ENCODE peak calls at places on chromosomes 13 and 19, in seven cellular contexts. Y is cardiac muscle cell; S is breast epithelium; V is thoracic aorta; C is CD8-positive, alpha-beta memory T cell; F is CD4-positive, alpha-beta T cell; D is DND-41. Q is an unnamed sample.

GRCh38 chr19:10565028-10565566 is 713 bp downstream of the KRI1 start:
- DNase-seq in Y (peak), S (peak), V (no peak), C (peak), F (no peak), D (peak), Q (no peak)

GRCh38 chr13:36999054-36999927 is at the start of gene ALG5:
- DNase-seq in Y (peak), S (peak), V (peak), C (peak), F (peak), D (peak), Q (peak)

GRCh38 chr19:46784262-46785053 is 3.9 kb downstream of the SLC1A5 start:
- DNase-seq in Y (peak), S (peak), V (no peak), C (peak), F (no peak), D (peak), Q (no peak)

GRCh38 chr19:12875086-12875485 is 6.2 kb downstream of the DNASE2 start:
- DNase-seq in Y (no peak), S (no peak), V (no peak), C (no peak), F (no peak), D (no peak), Q (no peak)

GRCh38 chr19:726993-727956 is 18.5 kb downstream of the PALM start:
- DNase-seq in Y (no peak), S (no peak), V (no peak), C (no peak), F (no peak), D (no peak), Q (no peak)

GRCh38 chr19:38514812-38515633 is 81.5 kb downstream of the RYR1 start:
- DNase-seq in Y (peak), S (peak), V (no peak), C (peak), F (peak), D (peak), Q (no peak)

GRCh38 chr13:48542581-48543341 is 9.9 kb upstream of the RCBTB2 start:
- DNase-seq in Y (peak), S (peak), V (no peak), C (no peak), F (no peak), D (peak), Q (peak)

GRCh38 chr19:50435221-50435620 is 2.5 kb downstream of the MYBPC2 start:
- DNase-seq in Y (no peak), S (no peak), V (no peak), C (no peak), F (no peak), D (no peak), Q (no peak)

GRCh38 chr19:43928820-43929219 is 6.3 kb downstream of the ZNF45 start:
- DNase-seq in Y (no peak), S (no peak), V (no peak), C (no peak), F (no peak), D (no peak), Q (no peak)

GRCh38 chr13:45367358-45367757 is 26.4 kb upstream of the TPT1 start:
- DNase-seq in Y (no peak), S (peak), V (peak), C (peak), F (peak), D (peak), Q (no peak)

GRCh38 chr13:39566216-39566869 is 36.6 kb downstream of the LHFPL6 start:
- DNase-seq in Y (no peak), S (no peak), V (no peak), C (no peak), F (no peak), D (no peak), Q (no peak)

GRCh38 chr13:44974056-44974798 is 15.0 kb downstream of the NUFIP1 start:
- DNase-seq in Y (no peak), S (no peak), V (peak), C (no peak), F (no peak), D (no peak), Q (no peak)

GRCh38 chr19:41792513-41793413 is 3.6 kb upstream of the CEACAM3 start:
- DNase-seq in Y (peak), S (peak), V (no peak), C (peak), F (peak), D (peak), Q (no peak)

GRCh38 chr19:10086904-10087256 is 763 bp downstream of the SHFL start:
- DNase-seq in Y (no peak), S (no peak), V (no peak), C (no peak), F (no peak), D (no peak), Q (no peak)

GRCh38 chr19:1115646-1116420 is 12.0 kb downstream of the GPX4 start:
- DNase-seq in Y (no peak), S (no peak), V (no peak), C (no peak), F (no peak), D (no peak), Q (no peak)

GRCh38 chr19:33622505-33622808 is 704 bp downstream of the CHST8 start:
- DNase-seq in Y (peak), S (no peak), V (no peak), C (no peak), F (no peak), D (no peak), Q (no peak)

GRCh38 chr13:91946498-91947070 is 548.2 kb downstream of the GPC5 start:
- DNase-seq in Y (peak), S (no peak), V (no peak), C (no peak), F (no peak), D (no peak), Q (no peak)

GRCh38 chr19:5045956-5046338 is 77.0 kb downstream of the KDM4B start:
- DNase-seq in Y (no peak), S (no peak), V (no peak), C (no peak), F (no peak), D (no peak), Q (no peak)

GRCh38 chr13:46556380-46556779 is 3.4 kb downstream of the LRCH1 start:
- DNase-seq in Y (no peak), S (no peak), V (no peak), C (no peak), F (no peak), D (no peak), Q (no peak)

GRCh38 chr13:96460571-96460970 is 370.7 kb downstream of the HS6ST3 start:
- DNase-seq in Y (peak), S (no peak), V (no peak), C (no peak), F (no peak), D (no peak), Q (no peak)

GRCh38 chr13:97726664-97727235 is 226.7 kb upstream of the IPO5 start:
- DNase-seq in Y (no peak), S (no peak), V (no peak), C (no peak), F (no peak), D (no peak), Q (no peak)

GRCh38 chr19:4575267-4575793 is 15.8 kb upstream of the SEMA6B start:
- DNase-seq in Y (peak), S (peak), V (no peak), C (no peak), F (no peak), D (no peak), Q (no peak)

GRCh38 chr19:35206855-35207254 is 21.7 kb downstream of the FAM187B start:
- DNase-seq in Y (no peak), S (no peak), V (no peak), C (no peak), F (no peak), D (no peak), Q (no peak)

GRCh38 chr19:35205733-35206323 is 22.7 kb downstream of the FAM187B start:
- DNase-seq in Y (no peak), S (no peak), V (no peak), C (no peak), F (no peak), D (no peak), Q (no peak)

GRCh38 chr19:35202722-35203674 is 25.5 kb downstream of the FAM187B start:
- DNase-seq in Y (peak), S (no peak), V (no peak), C (no peak), F (no peak), D (no peak), Q (no peak)

GRCh38 chr19:35206379-35206778 is 22.2 kb downstream of the FAM187B start:
- DNase-seq in Y (no peak), S (no peak), V (no peak), C (peak), F (peak), D (peak), Q (no peak)

DNA sequence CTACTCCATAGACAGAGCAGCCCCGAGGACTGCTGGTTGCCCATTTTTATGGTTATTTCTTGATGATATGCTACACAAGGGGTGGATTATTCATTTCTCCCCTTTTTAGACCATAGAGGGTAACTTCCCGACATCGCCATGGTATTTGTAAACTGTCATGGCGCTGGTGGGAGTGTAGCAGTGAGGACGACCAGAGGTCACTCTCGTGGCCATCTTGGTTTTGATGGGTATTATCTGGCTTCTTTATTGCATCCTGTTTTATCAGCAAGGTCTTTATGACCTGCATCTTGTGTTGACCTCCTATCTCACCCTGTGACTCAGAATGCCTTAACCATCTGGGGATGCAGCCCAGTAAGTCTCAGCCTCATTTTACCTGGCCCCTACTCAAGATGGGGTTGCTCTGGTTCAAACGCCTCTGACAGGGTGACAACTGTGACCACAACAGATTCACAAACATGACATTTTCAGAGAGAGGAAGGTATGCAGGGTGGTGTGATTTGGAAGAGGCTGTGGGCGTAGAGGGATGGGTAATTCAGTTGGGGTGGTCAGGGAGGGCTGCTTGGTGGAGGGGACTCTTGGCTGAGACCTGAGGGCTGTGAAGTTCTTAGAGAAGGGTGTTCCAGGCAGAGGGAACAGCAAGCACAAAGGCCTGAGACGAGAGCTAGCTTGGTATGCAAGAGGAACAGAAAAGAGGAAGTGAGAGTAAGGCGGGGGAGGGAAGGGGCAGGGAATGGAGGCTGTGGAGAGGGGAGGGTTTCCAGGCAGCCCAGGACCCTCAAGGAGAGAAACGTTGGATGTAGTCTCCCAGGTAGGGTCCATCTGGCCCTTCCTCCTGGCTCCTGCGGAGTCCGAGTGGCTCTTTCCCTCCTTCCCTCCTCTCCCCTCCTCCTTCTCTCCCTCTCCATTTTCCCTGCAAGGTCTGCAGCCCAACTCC is 23.5 kb downstream of the FAM187B start:
- DNase-seq in Y (no peak), S (no peak), V (no peak), C (no peak), F (no peak), D (no peak), Q (no peak)
- H3K27ac ChIP-seq in Y (no peak), S (no peak), V (no peak), C (peak), F (peak), D (no peak), Q (no peak)

GRCh38 chr19:18273566-18274302 is 518 bp downstream of the IQCN start:
- DNase-seq in Y (no peak), S (no peak), V (no peak), C (peak), F (no peak), D (no peak), Q (no peak)
- H3K27ac ChIP-seq in Y (no peak), S (peak), V (peak), C (no peak), F (no peak), D (no peak), Q (no peak)

GRCh38 chr19:17402982-17403855 is 2.2 kb downstream of the BST2 start:
- DNase-seq in Y (peak), S (no peak), V (no peak), C (peak), F (no peak), D (peak), Q (no peak)

GRCh38 chr19:17405250-17406038 is at the start of gene BST2:
- DNase-seq in Y (peak), S (peak), V (peak), C (peak), F (peak), D (peak), Q (no peak)

GRCh38 chr19:17406039-17406886 is 833 bp upstream of the BST2 start:
- DNase-seq in Y (no peak), S (no peak), V (no peak), C (no peak), F (no peak), D (peak), Q (no peak)

GRCh38 chr19:17404621-17405249 is 695 bp downstream of the BST2 start:
- DNase-seq in Y (no peak), S (no peak), V (no peak), C (no peak), F (no peak), D (no peak), Q (no peak)

GRCh38 chr19:17404015-17404414 is 1.4 kb downstream of the BST2 start:
- DNase-seq in Y (no peak), S (no peak), V (no peak), C (no peak), F (no peak), D (no peak), Q (no peak)
- H3K27ac ChIP-seq in Y (peak), S (peak), V (no peak), C (peak), F (no peak), D (peak), Q (peak)

GRCh38 chr19:19042732-19043274 is 9.4 kb downstream of the ARMC6 start:
- DNase-seq in Y (no peak), S (no peak), V (no peak), C (no peak), F (no peak), D (no peak), Q (no peak)
- H3K27ac ChIP-seq in Y (no peak), S (no peak), V (no peak), C (no peak), F (no peak), D (no peak), Q (no peak)

GRCh38 chr13:33611016-33611805 is 206.7 kb upstream of the RFC3 start:
- DNase-seq in Y (no peak), S (peak), V (peak), C (no peak), F (no peak), D (no peak), Q (peak)

GRCh38 chr13:33615436-33615835 is 202.5 kb upstream of the RFC3 start:
- DNase-seq in Y (no peak), S (no peak), V (no peak), C (no peak), F (no peak), D (no peak), Q (no peak)

GRCh38 chr13:33612641-33613638 is 205.0 kb upstream of the RFC3 start:
- DNase-seq in Y (no peak), S (no peak), V (no peak), C (no peak), F (no peak), D (no peak), Q (no peak)

GRCh38 chr13:33606692-33607091 is 211.3 kb upstream of the RFC3 start:
- DNase-seq in Y (peak), S (no peak), V (no peak), C (no peak), F (no peak), D (no peak), Q (peak)

DNA sequence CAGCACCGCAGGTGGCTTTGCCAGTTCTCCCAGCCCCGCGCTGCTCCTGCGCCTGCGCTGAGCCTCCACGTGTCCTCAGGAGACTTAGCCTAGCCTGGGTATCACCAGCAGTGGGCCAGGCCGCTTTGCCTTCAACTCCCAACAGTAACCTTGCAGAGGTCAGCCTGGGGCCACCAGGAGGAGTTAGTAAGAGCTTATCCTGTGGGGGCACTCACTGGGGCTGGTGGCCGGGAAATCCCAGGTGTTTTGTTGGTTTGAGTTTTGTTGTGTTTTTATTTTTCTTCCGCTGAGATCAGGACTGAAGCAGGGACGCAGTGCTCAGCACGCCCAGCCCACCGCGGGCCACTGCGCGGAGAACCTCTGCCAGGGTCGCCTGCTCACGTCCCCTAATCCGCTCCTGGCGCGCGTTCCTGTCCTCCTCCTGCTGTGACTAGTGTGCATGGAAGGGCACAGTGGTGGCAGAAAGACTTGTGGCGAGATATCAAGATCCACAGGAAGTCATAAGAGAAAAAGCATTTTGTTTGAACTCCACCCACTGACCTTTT is 207.4 kb upstream of the RFC3 start:
- DNase-seq in Y (no peak), S (no peak), V (no peak), C (peak), F (peak), D (no peak), Q (peak)
- H3K27ac ChIP-seq in Y (no peak), S (peak), V (peak), C (peak), F (peak), D (no peak), Q (peak)

GRCh38 chr13:111363121-111363520 is 42.7 kb downstream of the TEX29 start:
- DNase-seq in Y (no peak), S (no peak), V (no peak), C (no peak), F (no peak), D (no peak), Q (no peak)
- H3K27ac ChIP-seq in Y (no peak), S (no peak), V (no peak), C (no peak), F (no peak), D (no peak), Q (no peak)

GRCh38 chr19:7421941-7422744 is 66.7 kb downstream of the PEX11G start:
- DNase-seq in Y (no peak), S (no peak), V (no peak), C (no peak), F (no peak), D (no peak), Q (no peak)

GRCh38 chr19:7427944-7428343 is 60.9 kb downstream of the PEX11G start:
- DNase-seq in Y (no peak), S (no peak), V (no peak), C (no peak), F (no peak), D (no peak), Q (no peak)

GRCh38 chr19:7428651-7429113 is 60.2 kb downstream of the PEX11G start:
- DNase-seq in Y (no peak), S (no peak), V (no peak), C (no peak), F (no peak), D (no peak), Q (no peak)

DNA sequence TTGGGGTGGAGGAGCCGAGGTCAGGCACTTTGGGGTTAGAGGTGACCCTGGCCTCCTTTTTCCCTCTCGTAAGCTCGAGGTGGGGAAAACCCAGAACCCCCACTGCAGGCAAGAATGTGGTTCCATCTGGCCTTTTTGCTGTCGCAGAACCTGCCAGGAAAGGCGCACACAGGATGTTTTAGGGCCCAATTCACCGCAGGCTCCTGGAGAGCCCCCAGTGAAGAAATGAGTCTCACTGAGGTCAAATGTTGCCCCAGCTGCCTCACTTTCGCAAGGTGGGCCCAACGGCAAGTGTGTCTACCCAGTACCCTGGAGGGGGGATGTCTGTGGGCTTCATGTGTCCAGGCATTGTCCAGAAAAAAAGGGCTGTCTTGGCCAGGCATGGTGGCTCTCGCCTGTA is 61.8 kb downstream of the PEX11G start:
- DNase-seq in Y (no peak), S (no peak), V (no peak), C (peak), F (no peak), D (no peak), Q (no peak)
- H3K27ac ChIP-seq in Y (no peak), S (no peak), V (no peak), C (no peak), F (no peak), D (no peak), Q (no peak)

GRCh38 chr13:75329097-75329496 is 152.9 kb downstream of the TBC1D4 start:
- DNase-seq in Y (no peak), S (no peak), V (no peak), C (no peak), F (no peak), D (no peak), Q (no peak)

GRCh38 chr13:75329723-75330122 is 152.2 kb downstream of the TBC1D4 start:
- DNase-seq in Y (no peak), S (no peak), V (no peak), C (no peak), F (no peak), D (no peak), Q (no peak)

GRCh38 chr13:75327132-75327505 is 154.8 kb downstream of the TBC1D4 start:
- DNase-seq in Y (no peak), S (no peak), V (no peak), C (peak), F (no peak), D (no peak), Q (no peak)

GRCh38 chr13:75324413-75324940 is 157.5 kb downstream of the TBC1D4 start:
- DNase-seq in Y (no peak), S (no peak), V (no peak), C (no peak), F (no peak), D (no peak), Q (no peak)

GRCh38 chr13:75326173-75327131 is 155.5 kb downstream of the TBC1D4 start:
- DNase-seq in Y (no peak), S (no peak), V (no peak), C (peak), F (peak), D (no peak), Q (no peak)
- H3K27ac ChIP-seq in Y (no peak), S (peak), V (no peak), C (peak), F (peak), D (no peak), Q (no peak)